ENCODE peak calls at places on chromosomes 2 and 18, in six cellular contexts. Y is A549, E is HEK293T, X is IMR-90, Q is HepG2, R is GM12878. H is an unnamed sample.

GRCh38 chr2:26002617-26003310 is 20.5 kb upstream of the KIF3C start:
- DNase-seq in E (no peak), X (no peak), Q (no peak), R (no peak), Y (no peak), H (no peak)

GRCh38 chr2:168565112-168565511 is 109.0 kb downstream of the CERS6 start:
- DNase-seq in E (no peak), R (no peak), Y (peak; percentile 6), Q (no peak), X (peak; percentile 62), H (no peak)

GRCh38 chr18:45617284-45617683 is 2.0 kb downstream of the SLC14A2 start:
- DNase-seq in E (no peak), X (peak; percentile 81), Q (no peak), Y (peak; percentile 42), R (no peak), H (peak; percentile 9)

GRCh38 chr2:28231110-28231621 is 161.5 kb upstream of the FOSL2 start:
- DNase-seq in R (no peak), X (peak; percentile 69), E (no peak), Q (no peak), Y (no peak), H (no peak)

GRCh38 chr2:158716921-158717320 is 78.2 kb upstream of the DAPL1 start:
- DNase-seq in Y (no peak), R (no peak), X (no peak), Q (no peak), E (no peak), H (no peak)

GRCh38 chr2:108810993-108811957 is 24.7 kb downstream of the CCDC138 start:
- DNase-seq in X (no peak), R (no peak), E (no peak), Q (peak; percentile 80), Y (no peak), H (no peak)

GRCh38 chr2:5093056-5093455 is 599.1 kb upstream of the SOX11 start:
- DNase-seq in E (no peak), X (no peak), R (no peak), Q (no peak), Y (no peak), H (no peak)

GRCh38 chr2:133908171-133908570 is 339.9 kb upstream of the NCKAP5 start:
- DNase-seq in E (no peak), Y (no peak), X (no peak), R (no peak), Q (no peak), H (no peak)

GRCh38 chr2:173191601-173192000 is 116.0 kb downstream of the MAP3K20 start:
- DNase-seq in E (no peak), Y (no peak), Q (no peak), X (peak; percentile 55), R (no peak), H (no peak)

GRCh38 chr2:15941970-15942710 is 1.8 kb downstream of the MYCN start:
- DNase-seq in R (no peak), E (peak; percentile 37), Y (no peak), Q (no peak), X (no peak), H (no peak)

GRCh38 chr18:42274488-42275137 is 319.6 kb downstream of the PIK3C3 start:
- DNase-seq in E (no peak), Q (peak; percentile 62), Y (peak; percentile 34), X (peak; percentile 10), R (no peak), H (no peak)

GRCh38 chr2:11303290-11304013 is 41.0 kb downstream of the ROCK2 start:
- DNase-seq in R (no peak), Q (no peak), Y (no peak), X (no peak), E (no peak), H (peak; percentile 39)

DNA sequence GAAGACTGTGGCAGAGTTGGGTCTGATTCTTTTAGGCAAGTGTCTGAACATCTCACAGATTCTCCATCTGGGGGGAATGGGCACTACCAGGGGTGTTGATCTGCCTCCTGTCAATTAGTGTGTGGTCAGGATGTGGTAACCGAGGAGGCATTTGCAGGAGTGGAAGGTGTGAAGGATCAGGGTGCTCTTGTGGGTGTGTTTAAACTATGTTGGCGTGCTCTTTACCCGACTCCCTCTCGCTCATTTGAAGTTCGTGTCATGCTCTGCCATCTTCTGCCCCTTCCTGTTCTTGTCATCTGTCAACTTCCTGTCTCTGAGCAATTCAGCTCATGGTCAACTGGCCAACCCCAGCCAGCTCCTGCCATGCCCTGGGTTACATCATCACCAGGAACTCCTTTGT is 107.9 kb downstream of the RTN4 start:
- DNase-seq in R (no peak), Y (no peak), Q (no peak), X (no peak), E (no peak), H (no peak)
- TF ChIP-seq BHLHE40 in R (no peak), Y (no peak), Q (no peak), X (no peak), E (no peak), H (no peak)

DNA sequence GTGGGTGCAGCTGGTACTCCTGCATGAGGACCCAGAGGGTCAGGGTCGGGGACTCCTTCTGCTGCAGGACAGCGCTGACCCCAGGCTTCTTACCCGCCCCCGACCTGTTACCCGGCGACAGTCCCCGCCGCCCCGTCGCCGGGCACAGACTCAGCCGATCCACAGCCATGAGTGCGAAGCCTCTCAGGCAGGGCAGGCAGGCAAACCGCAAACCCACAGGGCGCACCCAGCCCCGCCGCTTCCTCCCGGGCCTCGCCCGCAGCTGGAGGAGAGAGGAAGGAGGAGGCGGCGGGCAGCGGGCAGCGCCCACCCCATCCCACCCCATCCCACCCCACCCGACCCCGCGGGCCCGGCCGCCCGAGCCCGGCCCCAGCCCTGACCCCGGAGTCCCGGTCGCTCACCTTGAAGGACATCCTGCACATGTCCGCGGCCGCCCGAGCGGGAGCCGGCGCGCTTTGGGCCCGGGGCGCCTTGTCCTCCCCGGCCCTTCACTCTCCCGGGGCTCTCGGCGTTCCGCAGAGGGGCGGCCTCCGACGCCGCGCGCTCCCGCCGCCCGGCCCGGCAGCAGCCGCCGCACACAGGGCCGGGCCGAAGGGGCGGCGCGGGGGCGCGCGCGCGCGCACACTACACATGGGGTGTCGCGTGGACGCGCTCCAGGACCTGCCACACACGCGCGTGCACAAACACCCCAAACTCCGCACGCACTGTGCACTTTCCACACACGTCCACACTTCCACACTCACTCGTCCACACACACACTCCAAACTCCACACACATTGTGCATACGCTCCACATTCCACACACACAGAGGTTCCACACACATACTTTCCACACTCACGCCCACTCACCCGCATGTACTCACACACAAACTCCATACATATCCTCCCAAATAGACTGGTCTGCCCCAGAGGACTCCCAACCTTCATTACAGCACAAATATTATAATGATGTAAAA is at the start of gene ANKRD29:
- DNase-seq in Y (peak; percentile 36), X (no peak), Q (no peak), R (no peak), E (peak; percentile 76), H (peak; percentile 23)
- TF ChIP-seq BHLHE40 in Y (no peak), X (no peak), Q (no peak), R (no peak), E (no peak), H (no peak)

DNA sequence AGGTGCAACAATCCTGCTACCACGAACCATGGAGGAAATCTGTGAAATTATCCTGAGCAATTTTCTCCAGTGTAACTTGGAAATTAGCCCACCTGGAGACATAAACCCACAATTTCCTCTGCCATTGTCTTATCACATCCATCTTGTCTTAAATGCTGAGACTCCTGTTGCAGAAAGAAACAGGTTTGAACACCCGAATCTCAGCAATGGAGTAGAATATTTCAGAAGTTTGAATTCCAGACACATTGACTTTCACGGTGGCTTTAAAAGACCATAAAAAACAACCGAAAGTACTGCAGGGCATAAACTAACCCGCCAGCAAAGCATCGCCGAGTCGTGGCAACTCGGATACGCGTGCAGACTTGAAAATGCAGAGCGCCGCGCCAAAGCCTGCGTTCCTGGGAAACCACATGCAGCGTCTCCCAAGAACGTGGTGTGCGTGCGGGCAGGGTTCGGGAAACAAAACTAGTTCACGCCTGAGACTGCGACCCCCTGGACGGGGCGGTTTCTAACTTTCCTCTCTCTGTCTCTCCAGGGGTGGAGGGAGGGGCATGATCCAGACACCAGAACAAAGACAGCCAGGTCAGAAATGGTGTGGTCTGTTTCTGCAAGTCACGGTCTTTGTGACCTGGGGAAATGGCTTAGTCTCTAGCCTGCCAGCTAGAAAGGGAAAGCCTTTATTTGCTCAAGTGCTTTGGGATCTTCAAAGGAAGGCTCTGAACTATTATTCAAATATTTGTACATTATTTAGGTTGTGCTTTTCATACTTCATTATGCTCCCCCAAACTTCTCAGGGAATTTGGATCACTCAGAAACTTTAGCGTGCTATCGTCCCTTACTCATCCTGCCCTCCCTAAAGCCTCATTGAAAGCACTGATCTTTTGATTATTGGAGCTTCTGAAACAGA is 26.9 kb upstream of the KCTD1 start:
- DNase-seq in X (peak; percentile 46), E (peak; percentile 50), Q (peak; percentile 52), Y (peak; percentile 96), R (no peak), H (peak; percentile 33)
- TF ChIP-seq BHLHE40 in X (peak; percentile 26), E (no peak), Q (no peak), Y (no peak), R (no peak), H (no peak)

GRCh38 chr18:31247574-31248199 is 70.3 kb upstream of the DSG1 start:
- DNase-seq in X (peak; percentile 9), Q (no peak), Y (no peak), R (no peak), E (no peak), H (no peak)

GRCh38 chr18:31246460-31246859 is 71.5 kb upstream of the DSG1 start:
- DNase-seq in X (no peak), R (no peak), Y (no peak), Q (no peak), E (no peak), H (no peak)

GRCh38 chr18:31245820-31246219 is 72.1 kb upstream of the DSG1 start:
- DNase-seq in X (no peak), E (no peak), Y (no peak), R (no peak), Q (no peak), H (no peak)

GRCh38 chr18:31243740-31244512 is 74.0 kb upstream of the DSG1 start:
- DNase-seq in Q (peak; percentile 97), R (no peak), Y (no peak), X (no peak), E (no peak), H (no peak)

DNA sequence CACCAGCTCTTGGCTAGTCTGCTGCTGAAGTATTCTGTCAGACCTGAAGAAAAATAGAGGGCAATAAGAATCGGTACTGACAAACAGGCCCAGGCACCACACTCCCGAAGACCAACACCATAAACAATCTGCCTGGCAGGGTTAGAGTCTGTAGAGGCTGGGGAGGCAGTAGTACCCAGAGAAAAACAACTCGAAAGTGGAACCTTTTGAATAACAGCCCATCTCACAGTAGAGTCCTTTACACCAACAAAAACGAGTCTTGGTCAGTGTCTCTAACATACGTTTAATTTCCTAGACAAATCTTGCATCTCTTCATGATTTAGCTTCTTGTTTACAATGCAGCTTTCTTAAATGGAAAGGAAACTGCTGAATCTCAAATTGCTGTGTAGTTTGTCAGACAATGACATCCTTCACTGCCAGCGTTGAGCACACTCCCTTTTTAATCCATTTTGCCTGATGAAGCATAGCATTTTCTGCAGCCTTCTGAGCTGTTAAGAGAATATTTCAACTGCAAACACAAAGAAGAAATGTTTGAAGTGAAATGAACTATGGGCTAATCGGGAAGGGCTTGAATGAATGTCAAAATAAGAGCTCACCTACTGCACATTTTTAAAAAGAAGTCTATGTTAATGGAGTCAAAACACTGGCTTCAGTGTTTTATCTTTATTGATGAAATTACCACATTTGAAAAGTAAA is 73.1 kb upstream of the DSG1 start:
- DNase-seq in Y (no peak), Q (peak; percentile 74), E (no peak), X (no peak), R (no peak), H (peak; percentile 19)
- TF ChIP-seq BHLHE40 in Y (no peak), Q (no peak), E (no peak), X (no peak), R (no peak), H (no peak)

GRCh38 chr2:232628466-232629200 is 4.8 kb upstream of the EFHD1 start:
- DNase-seq in X (no peak), R (no peak), Y (no peak), E (no peak), Q (no peak), H (no peak)
- TF ChIP-seq BHLHE40 in X (no peak), R (no peak), Y (no peak), E (no peak), Q (no peak), H (no peak)

H was measured in K562.